ENCODE peak calls at places on chromosomes 3 and 15, in nine cellular contexts. L is activated CD8-positive, alpha-beta memory T cell treated with anti-CD3 and anti-CD28 coated beads, Interleukin-2, amount 50 U/mL, for 48 hours; S is lung; E is Peyer's patch; M is IMR-90; N is central memory CD8-positive, alpha-beta T cell; Z is NCI-H2171; V is T-helper 2 cell; C is choroid plexus epithelial cell. H is an unnamed sample.

GRCh38 chr3:53045784-53046170 is at the start of gene SFMBT1:
- DNase-seq in S (peak; percentile 56), V (peak; percentile 63), L (peak; percentile 87), Z (peak; percentile 38), C (peak; percentile 60), N (peak; percentile 40), E (peak; percentile 82), M (peak; percentile 49), H (peak; percentile 69)

GRCh38 chr3:127170794-127171193 is 22.1 kb upstream of the PRR23E start:
- DNase-seq in S (no peak), L (no peak), N (no peak), C (peak; percentile 24), Z (peak; percentile 24), E (no peak), M (peak; percentile 64), V (no peak), H (no peak)

GRCh38 chr3:46702246-46703012 is 1.2 kb downstream of the TMIE start:
- DNase-seq in L (no peak), M (no peak), Z (no peak), V (no peak), S (no peak), N (no peak), C (no peak), E (peak; percentile 20), H (no peak)

GRCh38 chr15:60128710-60129109 is 124.6 kb downstream of the FOXB1 start:
- DNase-seq in L (no peak), V (no peak), M (no peak), N (no peak), C (no peak), Z (no peak), E (no peak), S (no peak), H (no peak)

GRCh38 chr3:141530133-141530768 is 43.4 kb downstream of the RASA2 start:
- DNase-seq in N (no peak), E (no peak), C (peak; percentile 74), M (peak; percentile 81), S (no peak), Z (no peak), L (no peak), V (no peak), H (no peak)

GRCh38 chr3:42823351-42823750 is 14.1 kb downstream of the ACKR2 start:
- DNase-seq in E (no peak), Z (no peak), S (no peak), N (no peak), M (peak; percentile 11), V (no peak), L (no peak), C (no peak), H (no peak)

GRCh38 chr3:5729852-5730251 is 542.3 kb downstream of the EDEM1 start:
- DNase-seq in V (no peak), N (no peak), C (no peak), E (no peak), Z (no peak), M (no peak), S (no peak), L (no peak), H (no peak)

GRCh38 chr15:31571676-31572075 is 245.0 kb downstream of the KLF13 start:
- DNase-seq in M (peak; percentile 21), C (no peak), S (no peak), E (no peak), V (no peak), L (no peak), Z (no peak), N (no peak), H (no peak)

GRCh38 chr3:127454051-127454450 is 136.5 kb downstream of the TPRA1 start:
- DNase-seq in N (no peak), C (no peak), E (peak; percentile 21), M (no peak), L (peak; percentile 45), V (no peak), Z (no peak), S (no peak), H (no peak)

GRCh38 chr15:66956672-66957540 is 108.5 kb upstream of the SMAD3 start:
- DNase-seq in E (no peak), L (no peak), M (no peak), C (no peak), V (no peak), N (no peak), Z (no peak), S (no peak), H (no peak)

GRCh38 chr3:54123538-54124196 is 1.3 kb downstream of the CACNA2D3 start:
- DNase-seq in V (no peak), Z (no peak), S (no peak), L (no peak), M (no peak), N (no peak), E (no peak), C (no peak), H (no peak)

GRCh38 chr3:128878556-128879124 is 780 bp upstream of the ACAD9 start:
- DNase-seq in C (peak; percentile 73), E (no peak), L (no peak), M (peak; percentile 77), V (no peak), N (no peak), Z (no peak), S (no peak), H (no peak)

GRCh38 chr3:78201066-78201465 is 1161.2 kb downstream of the ROBO2 start:
- DNase-seq in M (no peak), C (peak; percentile 20), S (no peak), N (no peak), Z (no peak), V (no peak), L (no peak), E (no peak), H (no peak)

GRCh38 chr15:28942046-28942445 is 56.3 kb downstream of the APBA2 start:
- DNase-seq in N (peak; percentile 41), M (no peak), L (peak; percentile 56), C (no peak), Z (no peak), V (no peak), E (no peak), S (no peak), H (peak; percentile 23)

GRCh38 chr3:113409676-113410075 is 31.6 kb downstream of the CFAP44 start:
- DNase-seq in Z (no peak), C (no peak), M (no peak), V (no peak), E (no peak), L (no peak), N (no peak), S (no peak), H (no peak)

GRCh38 chr3:114850913-114851312 is 296.2 kb downstream of the ZBTB20 start:
- DNase-seq in Z (no peak), V (no peak), C (peak; percentile 12), E (no peak), N (no peak), L (no peak), M (peak; percentile 12), S (no peak), H (no peak)

GRCh38 chr3:71064288-71064975 is 519.1 kb downstream of the FOXP1 start:
- DNase-seq in V (peak; percentile 44), L (peak; percentile 81), S (peak; percentile 48), M (peak; percentile 68), N (peak; percentile 64), E (peak; percentile 79), Z (no peak), C (peak; percentile 75), H (peak; percentile 47)

GRCh38 chr15:45116482-45117326 is 2.6 kb downstream of the DUOXA2 start:
- DNase-seq in V (no peak), M (no peak), L (no peak), N (no peak), E (no peak), S (no peak), C (no peak), Z (no peak), H (no peak)

GRCh38 chr3:42010530-42010929 is 48.6 kb upstream of the ULK4 start:
- DNase-seq in E (peak; percentile 69), L (no peak), C (no peak), N (no peak), M (no peak), Z (peak; percentile 75), S (no peak), V (no peak), H (no peak)

GRCh38 chr3:49377483-49377882 is 19.3 kb upstream of the GPX1 start:
- DNase-seq in N (no peak), C (peak; percentile 42), V (no peak), E (no peak), S (no peak), M (peak; percentile 38), L (peak; percentile 71), Z (no peak), H (no peak)

GRCh38 chr3:141746962-141747361 is 8.9 kb downstream of the RNF7 start:
- DNase-seq in M (no peak), C (no peak), V (no peak), E (no peak), Z (no peak), N (no peak), S (no peak), L (no peak), H (no peak)

GRCh38 chr3:71464613-71465012 is 118.9 kb downstream of the FOXP1 start:
- DNase-seq in E (no peak), C (no peak), S (no peak), N (no peak), L (no peak), V (no peak), M (no peak), Z (no peak), H (no peak)

GRCh38 chr15:77577350-77577749 is 55.4 kb downstream of the LINGO1 start:
- DNase-seq in N (no peak), V (no peak), M (no peak), E (no peak), L (no peak), S (no peak), Z (no peak), C (no peak), H (no peak)

GRCh38 chr3:177201707-177202397 is 4.6 kb upstream of the TBL1XR1 start:
- DNase-seq in C (peak; percentile 96), L (no peak), N (peak; percentile 51), E (no peak), M (peak; percentile 62), Z (no peak), S (no peak), V (no peak), H (peak; percentile 27)

GRCh38 chr3:124760601-124761000 is 30.3 kb downstream of the UMPS start:
- DNase-seq in M (peak; percentile 75), L (no peak), V (no peak), C (peak; percentile 77), S (no peak), E (no peak), Z (peak; percentile 10), N (no peak), H (no peak)

GRCh38 chr3:72318504-72319201 is 529.6 kb downstream of the SHQ1 start:
- DNase-seq in M (peak; percentile 53), E (no peak), Z (no peak), N (no peak), V (no peak), C (no peak), L (no peak), S (no peak), H (no peak)

GRCh38 chr3:98890181-98890882 is 11.2 kb downstream of the DCBLD2 start:
- DNase-seq in M (peak; percentile 38), C (no peak), Z (no peak), N (no peak), S (no peak), E (no peak), V (no peak), L (no peak), H (no peak)

GRCh38 chr3:33032937-33033336 is 64.0 kb downstream of the GLB1 start:
- DNase-seq in Z (no peak), E (no peak), S (no peak), M (no peak), L (no peak), N (no peak), V (no peak), C (no peak), H (no peak)

GRCh38 chr15:53833134-53833624 is 73.7 kb upstream of the WDR72 start:
- DNase-seq in M (peak; percentile 1), N (no peak), S (no peak), V (no peak), Z (no peak), E (no peak), L (no peak), C (peak; percentile 31), H (no peak)

GRCh38 chr3:8575364-8576104 is 69.1 kb downstream of the SSUH2 start:
- DNase-seq in C (peak; percentile 71), S (no peak), M (peak; percentile 51), N (no peak), Z (no peak), L (no peak), E (no peak), V (no peak), H (no peak)

GRCh38 chr15:44593042-44593736 is 56.2 kb downstream of the EIF3J start:
- DNase-seq in M (no peak), C (peak; percentile 50), S (no peak), L (no peak), Z (peak; percentile 35), N (peak; percentile 9), E (no peak), V (no peak), H (peak; percentile 57)

H was measured in T-helper 1 cell.